ENCODE peak calls at places on chromosomes 13 and 19, in five cellular contexts. D, G, A, V and C are unnamed samples.

GRCh38 chr13:99198630-99199029 is 2.0 kb upstream of the UBAC2 start:
- DNase-seq in V (no peak), D (no peak), A (no peak), G (no peak), C (no peak)

GRCh38 chr13:52169839-52170238 is 10.4 kb upstream of the NEK3 start:
- DNase-seq in A (no peak), D (no peak), G (no peak), V (no peak), C (no peak)

GRCh38 chr13:23352161-23352560 is 81.3 kb downstream of the SACS start:
- DNase-seq in D (no peak), V (no peak), A (no peak), G (no peak), C (no peak)

GRCh38 chr19:16070366-16070990 is 5.8 kb upstream of the TPM4 start:
- DNase-seq in A (no peak), G (no peak), D (peak; percentile 64), V (peak; percentile 92), C (no peak)

GRCh38 chr13:48108106-48108505 is 13.2 kb upstream of the MED4 start:
- DNase-seq in V (no peak), A (no peak), G (no peak), D (no peak), C (no peak)

GRCh38 chr19:45473366-45474190 is 5.8 kb downstream of the FOSB start:
- DNase-seq in A (no peak), D (no peak), G (no peak), V (no peak), C (no peak)

GRCh38 chr13:93151277-93151676 is 75.3 kb upstream of the GPC6 start:
- DNase-seq in G (no peak), A (no peak), V (no peak), D (no peak), C (no peak)

GRCh38 chr13:44739120-44739519 is 163.0 kb upstream of the TSC22D1 start:
- DNase-seq in A (no peak), G (no peak), D (no peak), V (no peak), C (no peak)

GRCh38 chr19:13842294-13843103 is 34.4 kb upstream of the NANOS3 start:
- DNase-seq in A (peak; percentile 74), D (peak; percentile 55), G (peak; percentile 91), V (peak; percentile 85), C (peak; percentile 77)

GRCh38 chr13:31946091-31946770 is 85.3 kb upstream of the FRY start:
- DNase-seq in V (no peak), A (no peak), D (no peak), G (no peak), C (no peak)

GRCh38 chr13:95494082-95494681 is 58.3 kb upstream of the CLDN10 start:
- DNase-seq in A (peak; percentile 16), G (no peak), V (no peak), D (no peak), C (no peak)

GRCh38 chr13:94993608-94994007 is 281.3 kb upstream of the SOX21 start:
- DNase-seq in D (no peak), V (no peak), A (no peak), G (no peak), C (no peak)

GRCh38 chr19:56476671-56477428 is at the start of gene ZNF667:
- DNase-seq in D (peak; percentile 1), V (no peak), G (no peak), A (no peak), C (no peak)

GRCh38 chr13:34019870-34020269 is 201.9 kb downstream of the RFC3 start:
- DNase-seq in D (no peak), V (no peak), G (no peak), A (no peak), C (no peak)

GRCh38 chr13:49560270-49561063 is 24.9 kb downstream of the RCBTB1 start:
- DNase-seq in D (no peak), V (peak; percentile 74), A (no peak), G (no peak), C (peak; percentile 64)

GRCh38 chr13:46181799-46182490 is at the start of gene LCP1:
- DNase-seq in G (no peak), D (peak; percentile 52), A (no peak), V (peak; percentile 34), C (no peak)

GRCh38 chr19:39372941-39373340 is 18.0 kb downstream of the PAF1 start:
- DNase-seq in D (no peak), A (no peak), G (no peak), V (no peak), C (no peak)

GRCh38 chr13:67228909-67229308 is 1.2 kb downstream of the PCDH9 start:
- DNase-seq in G (no peak), V (no peak), D (no peak), A (no peak), C (no peak)

GRCh38 chr19:58397533-58398037 is 2.1 kb downstream of the RNF225 start:
- DNase-seq in V (no peak), G (no peak), A (no peak), D (no peak), C (no peak)

GRCh38 chr13:63938851-63939250 is 2523.2 kb upstream of the PCDH20 start:
- DNase-seq in D (no peak), G (no peak), V (no peak), A (no peak), C (no peak)

GRCh38 chr19:47820410-47820809 is 1.3 kb upstream of the CRX start:
- DNase-seq in G (no peak), A (no peak), D (no peak), V (no peak), C (no peak)

GRCh38 chr13:50208826-50209335 is 193.6 kb downstream of the KCNRG start:
- DNase-seq in V (peak; percentile 32), D (no peak), G (peak; percentile 9), A (peak; percentile 58), C (peak; percentile 54)

GRCh38 chr13:43755844-43756243 is 30.9 kb downstream of the ENOX1 start:
- DNase-seq in V (no peak), D (no peak), A (no peak), G (no peak), C (no peak)

GRCh38 chr13:45231722-45232121 is 30.9 kb upstream of the KCTD4 start:
- DNase-seq in V (no peak), A (no peak), D (no peak), G (no peak), C (no peak)

GRCh38 chr13:49371943-49372636 is 71.8 kb downstream of the CAB39L start:
- DNase-seq in A (no peak), D (no peak), G (no peak), V (no peak), C (no peak)

GRCh38 chr19:52716578-52716977 is 18.3 kb downstream of the ZNF611 start:
- DNase-seq in A (no peak), D (no peak), G (no peak), V (no peak), C (no peak)

GRCh38 chr19:49135686-49136085 is 16.3 kb downstream of the PPFIA3 start:
- DNase-seq in G (no peak), A (no peak), V (no peak), D (no peak), C (no peak)